ENCODE peak calls at places on chromosomes 2 and 18, in six cellular contexts. U, R, S, K, F and L are unnamed samples.

GRCh38 chr2:222907048-222907447 is 46.2 kb downstream of the ACSL3 start:
- DNase-seq in U (no peak), R (no peak), S (no peak), K (no peak), F (no peak), L (no peak)

GRCh38 chr2:226652983-226653765 is 146.4 kb downstream of the IRS1 start:
- DNase-seq in U (no peak), R (no peak), S (no peak), K (no peak), F (no peak), L (no peak)

GRCh38 chr2:96760986-96761832 is 507 bp downstream of the CNNM4 start:
- DNase-seq in U (peak), R (no peak), S (no peak), K (peak), F (no peak), L (peak)

GRCh38 chr18:46408334-46408987 is 248.6 kb downstream of the LOXHD1 start:
- DNase-seq in U (no peak), R (no peak), S (no peak), K (no peak), F (no peak), L (no peak)

GRCh38 chr2:208255557-208256106 is 761 bp upstream of the IDH1 start:
- DNase-seq in U (no peak), R (no peak), S (no peak), K (no peak), F (no peak), L (no peak)

GRCh38 chr18:80136679-80137078 is 27.6 kb downstream of the ADNP2 start:
- DNase-seq in U (no peak), R (no peak), S (no peak), K (no peak), F (no peak), L (no peak)

GRCh38 chr2:165698621-165698946 is 95.5 kb downstream of the GALNT3 start:
- DNase-seq in U (peak), R (peak), S (no peak), K (peak), F (peak), L (peak)

GRCh38 chr18:42414756-42415454 is 459.9 kb downstream of the PIK3C3 start:
- DNase-seq in U (peak), R (no peak), S (no peak), K (peak), F (no peak), L (no peak)

GRCh38 chr2:28449126-28449488 is 46.8 kb upstream of the PLB1 start:
- DNase-seq in U (no peak), R (no peak), S (no peak), K (no peak), F (no peak), L (no peak)

GRCh38 chr2:128354731-128355470 is 36.2 kb upstream of the HS6ST1 start:
- DNase-seq in U (no peak), R (peak), S (no peak), K (peak), F (no peak), L (no peak)

GRCh38 chr2:191899442-191899841 is 52.6 kb upstream of the CAVIN2 start:
- DNase-seq in U (no peak), R (peak), S (no peak), K (peak), F (no peak), L (no peak)

GRCh38 chr2:170243118-170243837 is 65.3 kb downstream of the MYO3B start:
- DNase-seq in U (no peak), R (no peak), S (no peak), K (no peak), F (no peak), L (no peak)

GRCh38 chr2:68565273-68565672 is 78.1 kb upstream of the PROKR1 start:
- DNase-seq in U (no peak), R (no peak), S (no peak), K (no peak), F (no peak), L (no peak)

GRCh38 chr2:149329470-149330126 is 789 bp upstream of the LYPD6 start:
- DNase-seq in U (peak), R (peak), S (peak), K (peak), F (peak), L (peak)

GRCh38 chr2:109352066-109352897 is 223.3 kb downstream of the SH3RF3 start:
- DNase-seq in U (no peak), R (no peak), S (no peak), K (no peak), F (no peak), L (no peak)

GRCh38 chr2:176455865-176456291 is 186.6 kb downstream of the MTX2 start:
- DNase-seq in U (peak), R (peak), S (peak), K (peak), F (no peak), L (no peak)

GRCh38 chr18:136433-136832 is 21.9 kb upstream of the USP14 start:
- DNase-seq in U (no peak), R (no peak), S (no peak), K (no peak), F (no peak), L (no peak)

GRCh38 chr2:199463708-199464613 is 6.2 kb upstream of the SATB2 start:
- DNase-seq in U (peak), R (no peak), S (no peak), K (no peak), F (peak), L (no peak)

GRCh38 chr2:20015482-20016083 is 3.1 kb upstream of the MATN3 start:
- DNase-seq in U (no peak), R (peak), S (no peak), K (peak), F (peak), L (peak)

GRCh38 chr2:99569393-99569792 is 79.6 kb upstream of the REV1 start:
- DNase-seq in U (no peak), R (no peak), S (no peak), K (no peak), F (no peak), L (no peak)

GRCh38 chr2:29108225-29108624 is 7.0 kb upstream of the CLIP4 start:
- DNase-seq in U (no peak), R (peak), S (no peak), K (peak), F (no peak), L (peak)

GRCh38 chr2:169393068-169393590 is 30.8 kb upstream of the LRP2 start:
- DNase-seq in U (no peak), R (no peak), S (no peak), K (no peak), F (peak), L (no peak)

GRCh38 chr2:145919507-145919906 is 1399.6 kb upstream of the ZEB2 start:
- DNase-seq in U (no peak), R (peak), S (no peak), K (peak), F (no peak), L (no peak)

GRCh38 chr2:235551965-235552364 is 58.1 kb downstream of the AGAP1 start:
- DNase-seq in U (peak), R (peak), S (peak), K (peak), F (no peak), L (peak)

GRCh38 chr2:223101340-223102039 is 49.5 kb downstream of the KCNE4 start:
- DNase-seq in U (peak), R (peak), S (no peak), K (peak), F (peak), L (peak)

GRCh38 chr2:12723741-12724463 is 7.2 kb downstream of the TRIB2 start:
- DNase-seq in U (no peak), R (no peak), S (no peak), K (peak), F (no peak), L (no peak)

GRCh38 chr2:12720181-12720580 is 3.4 kb downstream of the TRIB2 start:
- DNase-seq in U (no peak), R (no peak), S (no peak), K (no peak), F (no peak), L (no peak)

GRCh38 chr2:12721571-12722444 is 5.1 kb downstream of the TRIB2 start:
- DNase-seq in U (no peak), R (no peak), S (no peak), K (peak), F (no peak), L (no peak)

GRCh38 chr2:12720752-12721151 is 4.0 kb downstream of the TRIB2 start:
- DNase-seq in U (no peak), R (no peak), S (no peak), K (no peak), F (no peak), L (no peak)

DNA sequence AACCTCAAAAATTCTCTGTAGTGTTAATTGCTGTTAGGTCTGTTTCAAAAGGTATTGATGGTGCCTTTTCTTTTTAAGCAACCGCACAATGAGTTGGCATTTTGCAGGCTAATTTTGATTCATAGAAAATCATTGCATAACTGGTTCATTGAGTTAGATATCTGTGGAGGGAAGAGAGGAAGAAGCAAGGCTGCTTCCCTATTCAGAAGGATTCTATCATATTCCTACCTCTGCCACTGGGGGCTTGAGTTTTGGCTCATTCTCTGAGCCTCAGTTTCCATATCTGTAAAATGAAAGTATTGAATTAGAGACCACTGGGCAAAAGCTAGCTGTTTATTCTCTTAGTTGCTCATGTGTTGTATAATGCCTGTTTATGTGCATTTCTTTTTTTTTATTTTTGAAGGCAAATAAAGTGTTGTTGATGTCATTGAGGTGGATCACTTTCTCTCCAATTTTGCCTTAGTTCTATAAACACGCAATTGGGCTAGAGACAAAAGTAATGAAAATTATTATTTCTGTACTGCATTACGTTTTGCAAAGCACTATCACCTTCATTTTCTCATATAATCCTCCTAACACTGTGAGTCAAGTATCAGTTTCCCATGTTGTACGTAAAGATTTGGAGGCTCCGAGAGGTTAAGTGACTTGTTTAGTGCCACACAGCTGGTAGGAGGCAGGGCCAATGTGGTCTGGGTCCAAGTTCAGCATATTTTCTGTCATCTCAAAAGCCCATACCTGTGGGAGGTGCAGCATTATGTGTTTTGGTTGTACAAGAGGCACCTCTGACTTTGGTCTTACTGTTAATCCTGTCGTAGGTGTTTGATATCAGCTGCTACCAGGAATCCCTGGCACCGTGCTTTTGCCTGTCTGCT is 5.9 kb downstream of the TRIB2 start:
- DNase-seq in U (no peak), R (no peak), S (no peak), K (peak), F (no peak), L (no peak)
- TF ChIP-seq CTCF in U (no peak), R (peak), S (peak), K (peak), F (no peak), L (no peak)

GRCh38 chr2:41703123-41703522 is 344.7 kb upstream of the PKDCC start:
- DNase-seq in U (no peak), R (no peak), S (no peak), K (no peak), F (no peak), L (no peak)

GRCh38 chr2:41695714-41696113 is 352.1 kb upstream of the PKDCC start:
- DNase-seq in U (no peak), R (no peak), S (no peak), K (no peak), F (no peak), L (no peak)

GRCh38 chr2:41701231-41701630 is 346.6 kb upstream of the PKDCC start:
- DNase-seq in U (no peak), R (no peak), S (no peak), K (no peak), F (no peak), L (no peak)

GRCh38 chr2:41697389-41697788 is 350.4 kb upstream of the PKDCC start:
- DNase-seq in U (no peak), R (no peak), S (no peak), K (no peak), F (no peak), L (no peak)

DNA sequence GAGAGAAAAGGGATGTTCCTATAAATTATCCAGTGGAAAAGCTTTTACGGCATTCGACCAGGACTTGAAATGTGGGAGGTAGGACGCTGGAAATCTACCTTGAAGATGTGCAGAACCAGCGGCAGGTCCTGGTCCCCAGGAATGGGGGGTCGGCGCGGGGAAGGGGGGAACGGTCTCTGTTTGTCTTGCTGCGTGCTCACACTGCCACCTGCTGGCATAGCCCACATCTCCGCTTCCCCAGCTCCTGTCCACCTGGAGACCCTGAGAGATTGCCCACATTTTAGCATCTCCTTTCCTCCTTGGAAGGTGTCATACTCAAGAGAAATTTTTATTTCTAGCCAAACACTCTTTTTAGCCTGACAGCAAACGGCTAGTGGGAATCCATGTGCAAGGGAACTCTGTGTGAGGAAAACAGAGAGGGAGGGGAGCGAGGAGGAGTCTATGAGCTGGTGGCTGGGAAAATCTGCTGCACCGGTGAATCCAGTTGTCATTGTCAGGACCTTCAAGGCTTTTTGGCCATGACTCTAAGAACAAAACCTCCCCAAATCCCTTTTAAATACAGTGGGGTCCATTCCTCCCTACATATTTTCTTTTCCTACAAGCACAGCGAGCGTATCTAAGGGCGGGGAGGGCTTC is 348.9 kb upstream of the PKDCC start:
- DNase-seq in U (peak), R (no peak), S (peak), K (peak), F (peak), L (peak)
- TF ChIP-seq CTCF in U (no peak), R (peak), S (peak), K (peak), F (peak), L (peak)

DNA sequence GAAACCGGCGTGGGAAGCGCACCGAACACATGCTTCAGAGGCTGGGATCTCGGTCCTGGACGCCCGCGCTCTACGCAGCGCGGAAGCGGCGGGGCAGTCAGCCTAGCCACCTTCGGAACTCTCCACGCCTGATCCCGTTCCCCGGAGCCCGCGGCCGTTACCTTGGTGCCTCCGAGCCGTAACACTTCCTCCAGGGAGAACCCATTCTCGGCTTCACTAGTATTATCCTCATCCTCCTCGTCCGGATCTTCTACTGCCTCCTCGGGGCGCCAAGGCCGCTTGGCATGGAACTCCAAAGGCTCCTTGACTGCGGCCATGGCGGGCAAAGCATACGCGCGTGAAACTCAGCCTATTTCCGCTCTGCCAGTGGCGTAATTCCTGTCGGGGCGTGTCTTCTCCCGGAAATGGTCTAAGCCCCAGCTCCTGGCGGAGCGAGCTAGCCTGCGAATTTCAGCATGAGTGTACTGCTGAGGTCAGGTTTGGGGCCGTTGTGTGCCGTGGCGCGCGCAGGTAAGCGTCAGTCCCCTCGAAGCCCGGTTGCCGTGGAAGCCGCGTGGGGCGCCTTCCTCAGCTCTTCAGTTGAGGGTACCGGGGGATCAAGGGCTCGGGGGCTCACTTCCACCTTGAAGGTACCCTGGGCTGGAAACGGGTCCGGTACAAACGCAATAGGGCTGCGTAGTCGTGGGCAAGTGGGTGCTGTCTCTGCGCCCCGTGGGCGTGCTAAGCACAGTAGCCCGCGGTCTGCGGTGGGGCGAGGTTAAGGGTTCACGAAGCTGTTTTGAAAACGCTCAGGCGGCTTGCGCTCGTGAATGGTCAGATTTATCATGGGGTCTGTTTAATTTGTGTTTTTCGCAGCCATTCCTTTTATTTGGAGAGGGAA is at the start of the genes CEBPZ and NDUFAF7:
- DNase-seq in U (peak), R (peak), S (peak), K (peak), F (peak), L (peak)
- TF ChIP-seq CTCF in U (no peak), R (no peak), S (peak), K (no peak), F (no peak), L (no peak)

GRCh38 chr2:53787255-53787910 is 539 bp downstream of the ERLEC1 start:
- DNase-seq in U (peak), R (peak), S (no peak), K (peak), F (no peak), L (no peak)

GRCh38 chr2:53785378-53785777 is 1.4 kb downstream of the ASB3 start:
- DNase-seq in U (no peak), R (no peak), S (no peak), K (no peak), F (no peak), L (no peak)

GRCh38 chr2:53786371-53787254 is at the start of the genes ASB3 and ERLEC1:
- DNase-seq in U (peak), R (peak), S (peak), K (peak), F (peak), L (peak)

GRCh38 chr2:53782681-53783080 is 4.1 kb downstream of the ASB3 start:
- DNase-seq in U (no peak), R (no peak), S (no peak), K (no peak), F (no peak), L (no peak)

GRCh38 chr2:53784431-53784830 is 2.3 kb downstream of the ASB3 start:
- DNase-seq in U (no peak), R (peak), S (no peak), K (no peak), F (no peak), L (no peak)
- TF ChIP-seq CTCF in U (no peak), R (no peak), S (no peak), K (no peak), F (no peak), L (no peak)

GRCh38 chr2:204477358-204477950 is 67.8 kb upstream of the PARD3B start:
- DNase-seq in U (no peak), R (no peak), S (no peak), K (peak), F (no peak), L (no peak)
- TF ChIP-seq CTCF in U (no peak), R (no peak), S (no peak), K (no peak), F (no peak), L (no peak)

DNA sequence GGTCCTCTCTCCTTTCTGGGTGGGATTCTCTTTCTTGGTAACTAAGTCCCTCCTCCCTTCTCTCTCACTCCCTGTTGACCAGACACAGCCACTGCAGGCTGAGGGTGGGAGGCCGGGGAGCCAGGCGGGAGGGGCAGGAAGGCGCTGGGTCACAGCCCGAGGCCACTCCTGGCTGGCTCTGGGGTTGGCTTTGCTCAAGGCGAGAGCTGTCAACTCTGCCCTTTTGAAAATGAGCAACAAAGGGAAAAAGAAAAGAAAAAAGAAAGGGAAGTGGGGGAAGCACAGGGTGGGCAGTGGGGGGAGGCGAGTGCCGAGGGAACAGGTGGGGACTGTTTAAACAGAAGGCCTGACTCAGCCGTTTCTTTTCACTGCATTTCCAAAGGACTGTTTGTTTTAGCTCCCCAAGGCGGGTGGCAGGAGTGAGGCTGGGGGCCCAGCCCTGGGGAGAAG is 70.5 kb upstream of the IGFBP5 start:
- DNase-seq in U (no peak), R (no peak), S (peak), K (peak), F (no peak), L (no peak)
- TF ChIP-seq CTCF in U (no peak), R (no peak), S (peak), K (peak), F (no peak), L (no peak)